ENCODE peak calls at places on chromosomes 11 and 22, in seven cellular contexts. L, J, V, M, H, B and S are unnamed samples.

GRCh38 chr22:19992921-19993355 is 23.7 kb downstream of the ARVCF start:
- DNase-seq in M (no peak), V (no peak), B (no peak), L (no peak), J (no peak), H (no peak), S (no peak)

GRCh38 chr11:30387891-30388861 is 65.3 kb downstream of the ARL14EP start:
- DNase-seq in H (no peak), V (no peak), B (no peak), M (no peak), J (no peak), L (no peak), S (no peak)

GRCh38 chr22:50083462-50084081 is 1.7 kb downstream of the MLC1 start:
- DNase-seq in B (no peak), V (no peak), J (no peak), L (no peak), M (peak; percentile 36), H (no peak), S (no peak)

GRCh38 chr22:40757071-40757470 is 62.1 kb downstream of the SLC25A17 start:
- DNase-seq in M (no peak), L (no peak), J (peak; percentile 38), V (no peak), B (no peak), H (no peak), S (no peak)

GRCh38 chr11:73176892-73177155 is 34.7 kb upstream of the FCHSD2 start:
- DNase-seq in H (no peak), V (no peak), M (no peak), J (no peak), L (no peak), B (no peak), S (no peak)

GRCh38 chr22:42519544-42520237 is at the start of gene RRP7A:
- DNase-seq in J (peak; percentile 72), V (peak; percentile 87), L (peak; percentile 85), H (peak; percentile 80), B (peak; percentile 53), M (peak; percentile 90), S (peak; percentile 92)

GRCh38 chr22:41193829-41194228 is 11.3 kb upstream of the L3MBTL2 start:
- DNase-seq in L (no peak), J (no peak), H (no peak), B (no peak), V (no peak), M (no peak), S (no peak)

GRCh38 chr11:112477929-112478317 is 217.3 kb upstream of the PLET1 start:
- DNase-seq in L (no peak), M (no peak), B (no peak), H (no peak), J (no peak), V (no peak), S (no peak)

GRCh38 chr11:121723261-121723741 is 270.5 kb upstream of the SORL1-AS1 start:
- DNase-seq in H (no peak), J (peak; percentile 27), V (peak; percentile 46), M (no peak), L (no peak), B (no peak), S (no peak)

GRCh38 chr11:67352546-67353316 is 615 bp downstream of the POLD4 start:
- DNase-seq in L (peak; percentile 73), V (peak; percentile 64), B (peak; percentile 34), J (peak; percentile 55), H (peak; percentile 68), M (peak; percentile 74), S (no peak)